ENCODE peak calls at places on chromosome 19, in six cellular contexts. One of them, this sample, is unnamed.
A peak's percentile ranks its signal among the peaks of the same experiment; 100 is the strongest.

GRCh38 chr19:35959040-35959967 is 23.1 kb downstream of the LRFN3 start:
- DNase-seq in K562: peak; percentile 57
- DNase-seq in GM12878: no peak
- DNase-seq in H1: no peak
- DNase-seq in HepG2: no peak
- DNase-seq in HCT116: no peak
- DNase-seq in this sample: peak; percentile 63

GRCh38 chr19:35856546-35857149 is at the start of gene KIRREL2:
- DNase-seq in K562: no peak
- DNase-seq in H1: no peak
- DNase-seq in GM12878: no peak
- DNase-seq in HepG2: no peak
- DNase-seq in HCT116: no peak
- DNase-seq in this sample: peak; percentile 90

GRCh38 chr19:23716792-23717191 is 29.8 kb upstream of the ZNF675 start:
- DNase-seq in HepG2: no peak
- DNase-seq in K562: no peak
- DNase-seq in H1: no peak
- DNase-seq in GM12878: no peak
- DNase-seq in HCT116: no peak
- DNase-seq in this sample: peak; percentile 36

GRCh38 chr19:46408611-46409039 is 4.7 kb downstream of the CCDC8 start:
- DNase-seq in GM12878: no peak
- DNase-seq in K562: no peak
- DNase-seq in H1: no peak
- DNase-seq in HCT116: no peak
- DNase-seq in HepG2: peak; percentile 25
- DNase-seq in this sample: no peak

GRCh38 chr19:30228113-30228725 is 144.0 kb upstream of the ZNF536 start:
- DNase-seq in K562: no peak
- DNase-seq in GM12878: no peak
- DNase-seq in HCT116: no peak
- DNase-seq in H1: no peak
- DNase-seq in HepG2: no peak
- DNase-seq in this sample: peak; percentile 80

GRCh38 chr19:15324791-15325519 is 7.4 kb downstream of the BRD4 start:
- DNase-seq in K562: no peak
- DNase-seq in HCT116: no peak
- DNase-seq in HepG2: no peak
- DNase-seq in GM12878: no peak
- DNase-seq in H1: no peak
- DNase-seq in this sample: no peak

GRCh38 chr19:11377237-11377636 is 2.8 kb downstream of the SWSAP1 start:
- DNase-seq in K562: peak; percentile 43
- DNase-seq in GM12878: no peak
- DNase-seq in HepG2: no peak
- DNase-seq in HCT116: no peak
- DNase-seq in H1: no peak
- DNase-seq in this sample: no peak

GRCh38 chr19:38049105-38049649 is 142.2 kb downstream of the SIPA1L3 start:
- DNase-seq in GM12878: peak; percentile 93
- DNase-seq in HCT116: no peak
- DNase-seq in H1: no peak
- DNase-seq in K562: no peak
- DNase-seq in HepG2: no peak
- DNase-seq in this sample: no peak

GRCh38 chr19:17671906-17672305 is 16.2 kb downstream of the UNC13A start:
- DNase-seq in K562: peak; percentile 75
- DNase-seq in GM12878: no peak
- DNase-seq in HepG2: peak; percentile 24
- DNase-seq in HCT116: peak; percentile 68
- DNase-seq in H1: no peak
- DNase-seq in this sample: peak; percentile 73

GRCh38 chr19:55156202-55157063 is 1.1 kb downstream of the TNNI3 start:
- DNase-seq in GM12878: no peak
- DNase-seq in H1: no peak
- DNase-seq in HCT116: peak; percentile 89
- DNase-seq in HepG2: peak; percentile 64
- DNase-seq in K562: peak; percentile 93
- DNase-seq in this sample: peak; percentile 92

GRCh38 chr19:54352041-54352440 is 12.7 kb downstream of the LAIR1 start:
- DNase-seq in HCT116: no peak
- DNase-seq in H1: no peak
- DNase-seq in HepG2: no peak
- DNase-seq in K562: no peak
- DNase-seq in GM12878: no peak
- DNase-seq in this sample: no peak

GRCh38 chr19:56927791-56928207 is 87.3 kb upstream of the PEG3 start:
- DNase-seq in GM12878: no peak
- DNase-seq in HCT116: no peak
- DNase-seq in HepG2: peak; percentile 80
- DNase-seq in H1: no peak
- DNase-seq in K562: no peak
- DNase-seq in this sample: no peak

GRCh38 chr19:15850385-15850784 is 34.9 kb upstream of the OR10H1 start:
- DNase-seq in HCT116: no peak
- DNase-seq in K562: no peak
- DNase-seq in GM12878: no peak
- DNase-seq in HepG2: no peak
- DNase-seq in H1: no peak
- DNase-seq in this sample: no peak

GRCh38 chr19:6767357-6768235 is at the start of gene SH2D3A:
- DNase-seq in H1: peak; percentile 96
- DNase-seq in HCT116: peak; percentile 96
- DNase-seq in GM12878: peak; percentile 92
- DNase-seq in HepG2: peak; percentile 65
- DNase-seq in K562: peak; percentile 96
- DNase-seq in this sample: peak; percentile 60

GRCh38 chr19:11295665-11296245 is at the start of gene TSPAN16:
- DNase-seq in K562: no peak
- DNase-seq in HepG2: no peak
- DNase-seq in GM12878: no peak
- DNase-seq in H1: no peak
- DNase-seq in HCT116: no peak
- DNase-seq in this sample: peak; percentile 38

GRCh38 chr19:49856574-49857021 is 5.6 kb downstream of the PTOV1 start:
- DNase-seq in HepG2: no peak
- DNase-seq in H1: no peak
- DNase-seq in GM12878: no peak
- DNase-seq in K562: no peak
- DNase-seq in HCT116: no peak
- DNase-seq in this sample: peak; percentile 36

GRCh38 chr19:18060472-18060871 is 26.3 kb downstream of the IL12RB1 start:
- DNase-seq in HCT116: no peak
- DNase-seq in GM12878: no peak
- DNase-seq in HepG2: no peak
- DNase-seq in H1: no peak
- DNase-seq in K562: peak; percentile 60
- DNase-seq in this sample: peak; percentile 52

GRCh38 chr19:29596885-29597525 is 9.1 kb upstream of the POP4 start:
- DNase-seq in HCT116: no peak
- DNase-seq in HepG2: peak; percentile 9
- DNase-seq in GM12878: no peak
- DNase-seq in K562: no peak
- DNase-seq in H1: no peak
- DNase-seq in this sample: no peak

GRCh38 chr19:484494-484893 is 11.8 kb upstream of the MADCAM1 start:
- DNase-seq in H1: no peak
- DNase-seq in GM12878: no peak
- DNase-seq in HCT116: no peak
- DNase-seq in HepG2: no peak
- DNase-seq in K562: no peak
- DNase-seq in this sample: no peak

GRCh38 chr19:483332-484072 is 12.8 kb upstream of the MADCAM1 start:
- DNase-seq in HCT116: no peak
- DNase-seq in GM12878: no peak
- DNase-seq in K562: no peak
- DNase-seq in H1: no peak
- DNase-seq in HepG2: no peak
- DNase-seq in this sample: peak; percentile 14

GRCh38 chr19:482186-483041 is 13.9 kb upstream of the MADCAM1 start:
- DNase-seq in K562: no peak
- DNase-seq in GM12878: no peak
- DNase-seq in HepG2: no peak
- DNase-seq in HCT116: no peak
- DNase-seq in H1: no peak
- DNase-seq in this sample: peak; percentile 30

GRCh38 chr19:478236-478888 is 17.5 kb upstream of the SHC2 start:
- DNase-seq in H1: no peak
- DNase-seq in HepG2: no peak
- DNase-seq in HCT116: no peak
- DNase-seq in GM12878: no peak
- DNase-seq in K562: no peak
- DNase-seq in this sample: no peak

GRCh38 chr19:480016-480855 is 16.1 kb upstream of the MADCAM1 start:
- DNase-seq in K562: peak; percentile 81
- DNase-seq in H1: no peak
- DNase-seq in HepG2: peak; percentile 63
- DNase-seq in GM12878: no peak
- DNase-seq in HCT116: no peak
- DNase-seq in this sample: peak; percentile 84
- TF ChIP-seq CTCF in K562: peak; percentile 95
- TF ChIP-seq CTCF in H1: peak; percentile 83
- TF ChIP-seq CTCF in HepG2: peak; percentile 95
- TF ChIP-seq CTCF in GM12878: peak; percentile 10
- TF ChIP-seq CTCF in HCT116: peak; percentile 38
- TF ChIP-seq CTCF in this sample: peak; percentile 41

GRCh38 chr19:5480427-5480836 is 25.2 kb downstream of the ZNRF4 start:
- DNase-seq in K562: peak; percentile 55
- DNase-seq in HCT116: peak; percentile 28
- DNase-seq in H1: peak; percentile 19
- DNase-seq in GM12878: no peak
- DNase-seq in HepG2: peak; percentile 30
- DNase-seq in this sample: peak; percentile 69
- TF ChIP-seq YY1 in K562: peak; percentile 4
- TF ChIP-seq YY1 in HCT116: no peak
- TF ChIP-seq YY1 in H1: no peak
- TF ChIP-seq YY1 in GM12878: no peak
- TF ChIP-seq YY1 in HepG2: no peak
- TF ChIP-seq YY1 in this sample: no peak

DNA sequence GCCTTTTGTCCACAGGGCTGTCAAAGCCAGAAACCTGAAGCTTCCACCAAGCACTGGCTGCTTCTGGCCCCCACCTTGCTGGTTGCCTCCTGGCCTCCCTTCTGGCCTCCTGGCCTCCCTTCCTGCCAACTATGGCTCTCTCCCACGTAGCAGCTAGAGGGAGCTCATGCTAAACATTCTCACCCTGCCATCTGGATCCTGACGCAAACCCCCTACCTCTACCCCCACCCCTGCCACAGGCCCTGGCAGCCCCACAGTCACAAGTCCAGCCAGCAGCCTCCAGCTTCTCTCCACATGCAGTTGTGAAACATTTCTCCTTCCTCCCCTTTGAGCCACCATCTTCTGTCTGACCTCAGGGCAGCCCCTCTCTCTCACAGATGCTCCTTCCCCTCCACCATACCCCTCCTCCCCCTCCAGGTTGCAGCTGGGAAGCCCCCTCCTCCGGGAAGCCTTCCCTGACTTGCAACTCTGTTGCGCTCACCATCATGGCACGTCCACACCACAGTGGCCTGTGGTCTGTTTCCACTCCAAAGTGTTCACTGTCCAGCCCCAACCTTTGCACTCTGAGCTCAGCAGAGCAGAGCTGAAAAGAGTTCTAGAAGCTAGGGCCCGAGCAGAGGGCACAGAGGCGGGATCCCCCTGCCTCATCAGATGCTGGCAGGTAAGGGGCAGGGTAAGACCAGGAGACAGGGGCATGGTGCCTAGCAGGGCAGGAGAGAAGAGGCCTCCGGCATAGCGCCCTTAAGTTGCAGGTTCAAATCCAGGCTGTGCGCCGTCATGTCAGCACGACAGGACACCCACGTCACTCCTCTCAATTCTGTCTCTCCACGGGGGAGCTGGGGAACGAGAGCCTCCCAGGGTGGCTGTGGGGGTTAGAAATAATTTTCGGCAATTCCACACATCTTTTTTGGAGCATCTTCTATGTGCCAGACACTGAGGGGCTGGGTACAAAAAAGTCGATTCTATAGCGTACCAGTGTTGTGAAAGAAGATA is 7.3 kb downstream of the ADGRL1 start:
- DNase-seq in K562: no peak
- DNase-seq in GM12878: no peak
- DNase-seq in HCT116: no peak
- DNase-seq in H1: no peak
- DNase-seq in HepG2: peak; percentile 13
- DNase-seq in this sample: peak; percentile 51
- TF ChIP-seq CTCF in K562: peak; percentile 47
- TF ChIP-seq CTCF in GM12878: peak; percentile 8
- TF ChIP-seq CTCF in HCT116: peak; percentile 40
- TF ChIP-seq CTCF in H1: peak; percentile 41
- TF ChIP-seq CTCF in HepG2: peak; percentile 49
- TF ChIP-seq CTCF in this sample: no peak

GRCh38 chr19:40089462-40089861 is 1.3 kb downstream of the ZNF780A start:
- DNase-seq in HepG2: no peak
- DNase-seq in K562: no peak
- DNase-seq in H1: no peak
- DNase-seq in HCT116: no peak
- DNase-seq in GM12878: no peak
- DNase-seq in this sample: no peak
- TF ChIP-seq YY1 in HepG2: no peak
- TF ChIP-seq YY1 in K562: no peak
- TF ChIP-seq YY1 in H1: no peak
- TF ChIP-seq YY1 in HCT116: no peak
- TF ChIP-seq YY1 in GM12878: no peak
- TF ChIP-seq YY1 in this sample: no peak